ENCODE peak calls at places on chromosomes 11 and 22, in six cellular contexts. One of them, this sample, is unnamed.

GRCh38 chr11:66595245-66595904 is 2.4 kb downstream of the CCS start:
- DNase-seq in cardiac fibroblast: peak
- DNase-seq in HAP-1: no peak
- DNase-seq in pancreas: peak
- DNase-seq in lung: peak
- DNase-seq in adipocyte: no peak
- DNase-seq in this sample: no peak

GRCh38 chr11:69861901-69862300 is 42.7 kb upstream of the FGF3 start:
- DNase-seq in cardiac fibroblast: no peak
- DNase-seq in HAP-1: no peak
- DNase-seq in pancreas: no peak
- DNase-seq in lung: no peak
- DNase-seq in adipocyte: no peak
- DNase-seq in this sample: no peak

GRCh38 chr11:35566161-35566560 is 40.7 kb upstream of the PAMR1 start:
- DNase-seq in cardiac fibroblast: no peak
- DNase-seq in HAP-1: no peak
- DNase-seq in pancreas: no peak
- DNase-seq in lung: no peak
- DNase-seq in adipocyte: no peak
- DNase-seq in this sample: no peak

GRCh38 chr11:125300791-125301218 is 136.3 kb downstream of the PKNOX2 start:
- DNase-seq in cardiac fibroblast: peak
- DNase-seq in HAP-1: no peak
- DNase-seq in pancreas: no peak
- DNase-seq in lung: no peak
- DNase-seq in adipocyte: peak
- DNase-seq in this sample: peak

GRCh38 chr11:55652560-55652959 is 4.4 kb downstream of the OR4S2 start:
- DNase-seq in cardiac fibroblast: no peak
- DNase-seq in HAP-1: no peak
- DNase-seq in pancreas: no peak
- DNase-seq in lung: no peak
- DNase-seq in adipocyte: no peak
- DNase-seq in this sample: no peak

GRCh38 chr22:39545310-39546063 is 12.9 kb upstream of the RPS19BP1 start:
- DNase-seq in cardiac fibroblast: peak
- DNase-seq in HAP-1: peak
- DNase-seq in pancreas: no peak
- DNase-seq in lung: no peak
- DNase-seq in adipocyte: peak
- DNase-seq in this sample: peak

GRCh38 chr11:101439488-101439887 is 144.3 kb downstream of the TRPC6 start:
- DNase-seq in cardiac fibroblast: no peak
- DNase-seq in HAP-1: no peak
- DNase-seq in pancreas: no peak
- DNase-seq in lung: no peak
- DNase-seq in adipocyte: no peak
- DNase-seq in this sample: no peak

GRCh38 chr11:2898366-2899079 is 12.9 kb upstream of the CDKN1C start:
- DNase-seq in cardiac fibroblast: peak
- DNase-seq in HAP-1: no peak
- DNase-seq in pancreas: peak
- DNase-seq in lung: peak
- DNase-seq in adipocyte: peak
- DNase-seq in this sample: peak

GRCh38 chr11:70478194-70478890 is 80.0 kb downstream of the CTTN start:
- DNase-seq in cardiac fibroblast: no peak
- DNase-seq in HAP-1: no peak
- DNase-seq in pancreas: no peak
- DNase-seq in lung: no peak
- DNase-seq in adipocyte: no peak
- DNase-seq in this sample: no peak

GRCh38 chr22:28444659-28445058 is 235.0 kb downstream of the TTC28 start:
- DNase-seq in cardiac fibroblast: peak
- DNase-seq in HAP-1: no peak
- DNase-seq in pancreas: no peak
- DNase-seq in lung: no peak
- DNase-seq in adipocyte: no peak
- DNase-seq in this sample: no peak

GRCh38 chr22:28442264-28442950 is 237.2 kb downstream of the TTC28 start:
- DNase-seq in cardiac fibroblast: peak
- DNase-seq in HAP-1: peak
- DNase-seq in pancreas: peak
- DNase-seq in lung: peak
- DNase-seq in adipocyte: peak
- DNase-seq in this sample: peak

GRCh38 chr22:28440517-28441366 is 238.9 kb downstream of the TTC28 start:
- DNase-seq in cardiac fibroblast: peak
- DNase-seq in HAP-1: no peak
- DNase-seq in pancreas: no peak
- DNase-seq in lung: no peak
- DNase-seq in adipocyte: peak
- DNase-seq in this sample: peak

GRCh38 chr22:28442951-28443876 is 236.4 kb downstream of the TTC28 start:
- DNase-seq in cardiac fibroblast: peak
- DNase-seq in HAP-1: peak
- DNase-seq in pancreas: peak
- DNase-seq in lung: peak
- DNase-seq in adipocyte: peak
- DNase-seq in this sample: peak

GRCh38 chr22:28441720-28442263 is 237.8 kb downstream of the TTC28 start:
- DNase-seq in cardiac fibroblast: no peak
- DNase-seq in HAP-1: no peak
- DNase-seq in pancreas: peak
- DNase-seq in lung: no peak
- DNase-seq in adipocyte: peak
- DNase-seq in this sample: peak
- H3K4me3 ChIP-seq in cardiac fibroblast: peak
- H3K4me3 ChIP-seq in HAP-1: peak
- H3K4me3 ChIP-seq in pancreas: peak
- H3K4me3 ChIP-seq in lung: peak
- H3K4me3 ChIP-seq in adipocyte: peak
- H3K4me3 ChIP-seq in this sample: peak

GRCh38 chr11:1307163-1307870 is 2.1 kb downstream of the TOLLIP start:
- DNase-seq in cardiac fibroblast: no peak
- DNase-seq in HAP-1: no peak
- DNase-seq in pancreas: no peak
- DNase-seq in lung: no peak
- DNase-seq in adipocyte: no peak
- DNase-seq in this sample: no peak

GRCh38 chr11:1309498-1310314 is at the start of gene TOLLIP:
- DNase-seq in cardiac fibroblast: peak
- DNase-seq in HAP-1: peak
- DNase-seq in pancreas: peak
- DNase-seq in lung: peak
- DNase-seq in adipocyte: peak
- DNase-seq in this sample: peak

GRCh38 chr11:1307998-1308744 is 1.3 kb downstream of the TOLLIP start:
- DNase-seq in cardiac fibroblast: peak
- DNase-seq in HAP-1: no peak
- DNase-seq in pancreas: peak
- DNase-seq in lung: no peak
- DNase-seq in adipocyte: peak
- DNase-seq in this sample: peak

GRCh38 chr11:1310315-1310687 is 869 bp upstream of the TOLLIP start:
- DNase-seq in cardiac fibroblast: no peak
- DNase-seq in HAP-1: no peak
- DNase-seq in pancreas: no peak
- DNase-seq in lung: no peak
- DNase-seq in adipocyte: no peak
- DNase-seq in this sample: peak

DNA sequence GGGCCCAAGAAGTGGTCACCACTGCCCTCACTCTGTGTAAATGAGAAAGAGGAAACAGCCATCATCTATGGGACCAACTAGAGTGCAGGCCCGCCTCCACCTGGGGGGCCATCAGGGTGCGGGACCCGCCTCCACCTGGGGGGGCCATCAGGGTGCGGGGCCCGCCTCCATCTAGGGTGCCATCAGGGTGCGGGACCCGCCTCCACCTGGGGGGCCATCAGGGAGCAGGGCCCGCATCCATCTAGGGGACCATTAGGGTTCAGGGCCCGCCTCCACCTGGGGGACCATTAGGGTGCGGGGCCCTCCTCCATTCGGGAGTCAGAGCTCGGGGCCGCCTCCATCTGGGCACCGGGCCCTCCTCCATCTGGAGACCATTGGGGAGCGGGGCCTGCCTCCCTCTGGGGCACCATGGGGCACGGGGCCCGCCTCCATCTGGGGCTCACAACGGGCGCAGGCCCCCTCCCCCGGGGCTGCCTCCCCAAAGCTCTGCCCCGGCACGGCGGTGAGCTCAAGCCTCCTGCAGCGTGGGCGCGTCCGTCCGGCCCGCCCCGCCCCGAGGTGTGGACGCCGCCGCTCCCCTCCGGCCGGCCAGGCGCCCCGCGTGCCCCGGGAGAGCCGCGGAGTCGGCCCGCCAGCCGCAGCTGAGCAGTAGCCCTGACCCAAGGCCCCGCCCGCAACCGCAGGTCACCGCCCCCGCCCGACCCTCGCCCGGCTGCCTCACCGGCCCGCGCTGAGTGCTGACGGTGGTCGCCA is 511 bp downstream of the TOLLIP start:
- DNase-seq in cardiac fibroblast: peak
- DNase-seq in HAP-1: no peak
- DNase-seq in pancreas: no peak
- DNase-seq in lung: no peak
- DNase-seq in adipocyte: peak
- DNase-seq in this sample: no peak
- H3K4me3 ChIP-seq in cardiac fibroblast: peak
- H3K4me3 ChIP-seq in HAP-1: peak
- H3K4me3 ChIP-seq in pancreas: peak
- H3K4me3 ChIP-seq in lung: peak
- H3K4me3 ChIP-seq in adipocyte: peak
- H3K4me3 ChIP-seq in this sample: peak

DNA sequence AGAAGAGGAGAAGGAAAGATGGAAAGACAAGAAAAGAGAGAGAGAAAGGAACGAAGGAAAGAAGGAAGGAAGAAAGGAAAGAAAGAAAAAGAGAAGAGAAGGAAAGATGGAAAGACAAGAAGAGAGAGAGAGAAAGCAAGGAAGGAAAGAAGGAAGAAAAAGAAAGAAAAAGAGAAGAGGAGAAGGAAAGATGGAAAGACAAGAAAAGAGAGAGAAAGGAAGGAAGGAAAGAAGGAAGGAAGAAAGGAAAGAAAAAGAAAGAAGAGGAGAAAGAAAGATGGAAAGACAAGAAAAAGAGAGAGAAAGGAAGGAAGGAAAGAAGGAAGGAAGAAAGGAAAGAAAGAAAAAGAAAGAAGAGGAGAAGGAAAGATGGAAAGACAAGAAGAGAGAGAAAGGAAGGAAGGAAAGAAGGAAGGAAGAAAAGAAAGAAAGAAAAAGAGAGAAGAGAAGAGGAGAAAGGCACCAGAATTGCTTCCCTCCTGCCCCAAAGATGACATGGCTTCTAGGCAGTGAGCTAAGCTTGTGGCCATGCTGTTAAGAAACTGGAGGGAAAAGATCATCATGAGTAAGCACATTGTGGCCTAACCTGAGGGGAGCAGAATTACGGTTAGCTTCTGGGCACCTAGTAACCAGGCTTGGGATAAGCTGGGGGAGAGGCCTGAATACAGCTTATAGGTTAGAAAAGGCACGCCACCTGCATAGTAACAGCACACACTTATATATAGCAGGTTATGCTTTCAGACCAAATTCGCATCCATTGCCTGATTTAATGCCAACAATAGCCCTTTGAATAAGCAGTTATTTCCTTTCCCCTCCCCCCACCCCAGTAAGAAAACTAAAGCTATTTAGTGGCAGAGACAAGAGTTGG is 2.3 kb upstream of the ST3GAL4 start:
- DNase-seq in cardiac fibroblast: peak
- DNase-seq in HAP-1: peak
- DNase-seq in pancreas: no peak
- DNase-seq in lung: no peak
- DNase-seq in adipocyte: peak
- DNase-seq in this sample: peak
- H3K4me3 ChIP-seq in cardiac fibroblast: no peak
- H3K4me3 ChIP-seq in HAP-1: peak
- H3K4me3 ChIP-seq in pancreas: no peak
- H3K4me3 ChIP-seq in lung: no peak
- H3K4me3 ChIP-seq in adipocyte: peak
- H3K4me3 ChIP-seq in this sample: no peak

GRCh38 chr22:31250740-31251330 is 38.7 kb downstream of the LIMK2 start:
- DNase-seq in cardiac fibroblast: no peak
- DNase-seq in HAP-1: peak
- DNase-seq in pancreas: no peak
- DNase-seq in lung: no peak
- DNase-seq in adipocyte: peak
- DNase-seq in this sample: no peak

GRCh38 chr22:31246687-31247086 is 34.6 kb downstream of the LIMK2 start:
- DNase-seq in cardiac fibroblast: no peak
- DNase-seq in HAP-1: no peak
- DNase-seq in pancreas: no peak
- DNase-seq in lung: no peak
- DNase-seq in adipocyte: no peak
- DNase-seq in this sample: no peak

GRCh38 chr22:31248138-31248745 is 36.1 kb downstream of the LIMK2 start:
- DNase-seq in cardiac fibroblast: peak
- DNase-seq in HAP-1: peak
- DNase-seq in pancreas: peak
- DNase-seq in lung: peak
- DNase-seq in adipocyte: peak
- DNase-seq in this sample: peak

GRCh38 chr22:31247726-31248125 is 35.6 kb downstream of the LIMK2 start:
- DNase-seq in cardiac fibroblast: no peak
- DNase-seq in HAP-1: no peak
- DNase-seq in pancreas: no peak
- DNase-seq in lung: no peak
- DNase-seq in adipocyte: no peak
- DNase-seq in this sample: no peak

GRCh38 chr22:31248965-31249940 is 37.2 kb downstream of the LIMK2 start:
- DNase-seq in cardiac fibroblast: no peak
- DNase-seq in HAP-1: peak
- DNase-seq in pancreas: no peak
- DNase-seq in lung: no peak
- DNase-seq in adipocyte: peak
- DNase-seq in this sample: no peak
- H3K4me3 ChIP-seq in cardiac fibroblast: peak
- H3K4me3 ChIP-seq in HAP-1: no peak
- H3K4me3 ChIP-seq in pancreas: peak
- H3K4me3 ChIP-seq in lung: peak
- H3K4me3 ChIP-seq in adipocyte: peak
- H3K4me3 ChIP-seq in this sample: peak

DNA sequence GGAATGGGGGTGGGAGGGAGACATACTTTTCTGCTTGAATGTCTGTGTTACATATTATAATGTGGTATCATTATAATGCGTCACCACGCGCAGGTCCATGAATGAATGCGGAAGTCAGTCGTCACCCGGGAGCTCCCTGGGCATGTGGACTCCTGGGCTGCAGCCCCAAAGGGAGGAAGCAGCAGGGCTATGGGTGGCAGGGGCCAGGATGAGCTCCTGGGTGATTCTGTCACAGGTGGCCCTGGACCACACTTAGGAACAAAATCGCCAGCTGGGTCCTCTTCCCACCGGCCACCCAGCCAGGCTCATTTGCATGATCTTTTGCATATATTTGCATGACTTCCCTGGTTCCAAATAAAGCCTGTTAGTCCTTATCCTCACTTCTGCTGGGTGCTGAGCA is 51.2 kb downstream of the KCNJ4 start:
- DNase-seq in cardiac fibroblast: no peak
- DNase-seq in HAP-1: no peak
- DNase-seq in pancreas: no peak
- DNase-seq in lung: no peak
- DNase-seq in adipocyte: no peak
- DNase-seq in this sample: no peak
- H3K4me3 ChIP-seq in cardiac fibroblast: no peak
- H3K4me3 ChIP-seq in HAP-1: no peak
- H3K4me3 ChIP-seq in pancreas: no peak
- H3K4me3 ChIP-seq in lung: no peak
- H3K4me3 ChIP-seq in adipocyte: no peak
- H3K4me3 ChIP-seq in this sample: no peak

This sample was measured in astrocyte of the spinal cord.